ENCODE peak calls at places on chromosomes 7 and 10, in seven cellular contexts. L is activated B cell treated with CpG ODN at 0.5 μM for 24 hours, O is GM23338, T is fibroblast of pulmonary artery, J is GM10248, R is AG10803, P is tibial artery. B is an unnamed sample.

GRCh38 chr7:148865283-148865682 is 18.8 kb downstream of the EZH2 start:
- DNase-seq in L (no peak), O (no peak), T (no peak), J (no peak), R (no peak), P (no peak), B (no peak)

GRCh38 chr7:36723951-36724664 is at the start of gene AOAH:
- DNase-seq in L (no peak), O (no peak), T (no peak), J (peak), R (no peak), P (peak), B (no peak)

GRCh38 chr10:89224697-89225443 is 17.8 kb upstream of the CH25H start:
- DNase-seq in L (no peak), O (no peak), T (peak), J (no peak), R (no peak), P (no peak), B (no peak)

GRCh38 chr10:107900131-107900530 is 735.6 kb upstream of the SORCS1 start:
- DNase-seq in L (no peak), O (no peak), T (no peak), J (no peak), R (no peak), P (no peak), B (no peak)

GRCh38 chr10:127310389-127310788 is 114.0 kb upstream of the INSYN2A start:
- DNase-seq in L (no peak), O (no peak), T (no peak), J (no peak), R (no peak), P (no peak), B (no peak)

GRCh38 chr10:91238191-91238590 is 17.7 kb downstream of the PCGF5 start:
- DNase-seq in L (no peak), O (peak), T (no peak), J (no peak), R (no peak), P (no peak), B (no peak)

GRCh38 chr10:51651063-51651462 is 48.3 kb downstream of the CSTF2T start:
- DNase-seq in L (no peak), O (no peak), T (peak), J (no peak), R (peak), P (no peak), B (no peak)

GRCh38 chr7:43764039-43764789 is 5.7 kb downstream of the BLVRA start:
- DNase-seq in L (no peak), O (no peak), T (peak), J (peak), R (no peak), P (peak), B (peak)

GRCh38 chr10:64041185-64041988 is 520.2 kb downstream of the REEP3 start:
- DNase-seq in L (peak), O (peak), T (peak), J (peak), R (peak), P (peak), B (peak)

GRCh38 chr10:125121003-125121402 is 39.4 kb downstream of the CTBP2 start:
- DNase-seq in L (no peak), O (no peak), T (no peak), J (no peak), R (no peak), P (no peak), B (no peak)

GRCh38 chr7:103113164-103113563 is 35.7 kb downstream of the NAPEPLD start:
- DNase-seq in L (no peak), O (no peak), T (peak), J (no peak), R (peak), P (no peak), B (no peak)

GRCh38 chr10:46222364-46222935 is 64.3 kb upstream of the ANTXRL start:
- DNase-seq in L (no peak), O (no peak), T (peak), J (no peak), R (peak), P (no peak), B (no peak)

GRCh38 chr7:47091141-47091540 is 490.8 kb downstream of the TNS3 start:
- DNase-seq in L (no peak), O (no peak), T (peak), J (no peak), R (peak), P (no peak), B (no peak)

GRCh38 chr7:28149291-28150101 is 31.1 kb downstream of the JAZF1 start:
- DNase-seq in L (no peak), O (no peak), T (no peak), J (no peak), R (no peak), P (no peak), B (no peak)

GRCh38 chr10:123972481-123973401 is 81.1 kb upstream of the CPXM2 start:
- DNase-seq in L (no peak), O (peak), T (no peak), J (no peak), R (no peak), P (no peak), B (no peak)

GRCh38 chr10:12606461-12606860 is 257.1 kb downstream of the CAMK1D start:
- DNase-seq in L (no peak), O (no peak), T (no peak), J (no peak), R (no peak), P (no peak), B (peak)

GRCh38 chr10:124225468-124226270 is 132.3 kb upstream of the CHST15 start:
- DNase-seq in L (no peak), O (no peak), T (no peak), J (no peak), R (no peak), P (no peak), B (no peak)

GRCh38 chr10:1724921-1725320 is 12.4 kb downstream of the ADARB2 start:
- DNase-seq in L (no peak), O (no peak), T (no peak), J (no peak), R (no peak), P (no peak), B (no peak)

GRCh38 chr7:1004018-1004880 is 21.3 kb downstream of the CYP2W1 start:
- DNase-seq in L (peak), O (no peak), T (no peak), J (no peak), R (no peak), P (no peak), B (no peak)

GRCh38 chr7:48424731-48425130 is 253.5 kb downstream of the ABCA13 start:
- DNase-seq in L (no peak), O (peak), T (no peak), J (peak), R (peak), P (no peak), B (no peak)

GRCh38 chr7:16244469-16244868 is 176.9 kb downstream of the CRPPA start:
- DNase-seq in L (no peak), O (no peak), T (no peak), J (no peak), R (no peak), P (no peak), B (no peak)

GRCh38 chr10:102738692-102739121 is 5.0 kb upstream of the WBP1L start:
- DNase-seq in L (no peak), O (no peak), T (no peak), J (no peak), R (peak), P (no peak), B (no peak)

GRCh38 chr7:1085910-1086421 is 1.9 kb upstream of the GPER1 start:
- DNase-seq in L (no peak), O (no peak), T (no peak), J (no peak), R (peak), P (no peak), B (no peak)

GRCh38 chr7:71278301-71278700 is 146.4 kb downstream of the GALNT17 start:
- DNase-seq in L (no peak), O (no peak), T (no peak), J (no peak), R (no peak), P (no peak), B (no peak)

GRCh38 chr7:44183386-44183785 is 5.9 kb downstream of the GCK start:
- DNase-seq in L (no peak), O (no peak), T (no peak), J (no peak), R (no peak), P (no peak), B (no peak)

GRCh38 chr7:23474098-23474828 is 4.0 kb upstream of the IGF2BP3 start:
- DNase-seq in L (peak), O (peak), T (peak), J (peak), R (peak), P (peak), B (peak)

GRCh38 chr10:6530211-6530840 is 49.8 kb downstream of the PRKCQ start:
- DNase-seq in L (no peak), O (no peak), T (no peak), J (no peak), R (no peak), P (no peak), B (no peak)

GRCh38 chr7:139620676-139621344 is 97.3 kb downstream of the CLEC2L start:
- DNase-seq in L (no peak), O (peak), T (peak), J (peak), R (no peak), P (no peak), B (peak)

GRCh38 chr7:112207106-112207592 is 654 bp downstream of the ZNF277 start:
- DNase-seq in L (no peak), O (no peak), T (no peak), J (peak), R (peak), P (no peak), B (no peak)

GRCh38 chr7:153939177-153939576 is 113.0 kb upstream of the DPP6 start:
- DNase-seq in L (no peak), O (no peak), T (no peak), J (no peak), R (no peak), P (no peak), B (no peak)

GRCh38 chr7:82109288-82109687 is 334.3 kb downstream of the CACNA2D1 start:
- DNase-seq in L (no peak), O (no peak), T (peak), J (no peak), R (peak), P (no peak), B (no peak)

GRCh38 chr10:101046332-101047238 is 15.2 kb upstream of the KAZALD1 start:
- DNase-seq in L (no peak), O (peak), T (no peak), J (no peak), R (no peak), P (no peak), B (peak)

GRCh38 chr10:11282156-11282555 is 264.5 kb downstream of the CELF2 start:
- DNase-seq in L (no peak), O (no peak), T (no peak), J (no peak), R (no peak), P (no peak), B (no peak)

GRCh38 chr10:11286261-11286989 is 268.8 kb downstream of the CELF2 start:
- DNase-seq in L (no peak), O (no peak), T (no peak), J (peak), R (no peak), P (no peak), B (no peak)

GRCh38 chr10:11284291-11285085 is 266.8 kb downstream of the CELF2 start:
- DNase-seq in L (no peak), O (no peak), T (no peak), J (no peak), R (no peak), P (no peak), B (no peak)

GRCh38 chr10:11282661-11283060 is 265.0 kb downstream of the CELF2 start:
- DNase-seq in L (no peak), O (no peak), T (no peak), J (no peak), R (no peak), P (no peak), B (no peak)

DNA sequence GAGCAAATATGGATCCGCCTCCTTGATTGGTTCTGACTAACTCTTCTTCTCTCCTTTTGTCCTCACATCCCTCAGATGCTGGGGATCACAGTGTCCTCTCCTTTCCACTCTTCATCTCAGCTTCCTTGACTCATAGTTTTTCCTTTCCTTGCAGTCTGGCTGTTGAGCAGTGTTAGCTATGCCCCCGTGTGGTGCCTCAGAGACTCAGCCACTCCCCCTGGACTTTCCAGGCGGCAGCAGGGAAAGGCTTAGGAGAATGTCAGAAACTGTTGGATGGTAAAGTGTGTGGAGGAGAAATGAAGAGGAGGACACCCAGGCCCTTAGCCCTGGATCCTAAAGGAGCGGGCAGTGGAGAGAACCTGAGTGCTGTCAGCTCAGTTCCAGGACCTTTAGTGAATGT is 267.5 kb downstream of the CELF2 start:
- DNase-seq in L (no peak), O (no peak), T (no peak), J (no peak), R (no peak), P (no peak), B (no peak)
- TF ChIP-seq CTCF in L (no peak), O (peak), T (no peak), J (peak), R (peak), P (no peak), B (no peak)

GRCh38 chr7:34158311-34158710 is 253.0 kb downstream of the BMPER start:
- DNase-seq in L (no peak), O (no peak), T (peak), J (no peak), R (no peak), P (peak), B (no peak)

GRCh38 chr7:34160261-34160752 is 255.0 kb downstream of the BMPER start:
- DNase-seq in L (no peak), O (no peak), T (peak), J (no peak), R (peak), P (no peak), B (no peak)

GRCh38 chr7:34156336-34156735 is 251.0 kb downstream of the BMPER start:
- DNase-seq in L (no peak), O (no peak), T (peak), J (no peak), R (peak), P (no peak), B (no peak)

GRCh38 chr7:34157137-34157536 is 251.8 kb downstream of the BMPER start:
- DNase-seq in L (no peak), O (no peak), T (no peak), J (no peak), R (peak), P (no peak), B (no peak)

GRCh38 chr7:34158754-34159153 is 253.4 kb downstream of the BMPER start:
- DNase-seq in L (no peak), O (peak), T (peak), J (no peak), R (no peak), P (no peak), B (no peak)
- TF ChIP-seq CTCF in L (no peak), O (peak), T (peak), J (no peak), R (no peak), P (no peak), B (no peak)

GRCh38 chr7:95718556-95719410 is 53.6 kb upstream of the DYNC1I1 start:
- DNase-seq in L (no peak), O (peak), T (peak), J (no peak), R (peak), P (no peak), B (no peak)

GRCh38 chr7:95725170-95725569 is 47.2 kb upstream of the DYNC1I1 start:
- DNase-seq in L (no peak), O (peak), T (no peak), J (no peak), R (no peak), P (no peak), B (no peak)

GRCh38 chr7:95723583-95724180 is 48.7 kb upstream of the DYNC1I1 start:
- DNase-seq in L (no peak), O (peak), T (peak), J (peak), R (peak), P (no peak), B (no peak)
- TF ChIP-seq CTCF in L (no peak), O (peak), T (peak), J (peak), R (peak), P (peak), B (peak)

GRCh38 chr10:43667317-43667731 is 18.6 kb upstream of the ZNF32 start:
- DNase-seq in L (no peak), O (peak), T (peak), J (no peak), R (peak), P (no peak), B (no peak)
- TF ChIP-seq CTCF in L (no peak), O (peak), T (peak), J (no peak), R (peak), P (no peak), B (peak)